ENCODE peak calls at places on chromosomes 6 and 20, in six cellular contexts. One of them, this sample, is unnamed.

GRCh38 chr6:4370066-4370465 is 234.7 kb upstream of the ECI2 start:
- DNase-seq in brain microvascular endothelial cell: peak; percentile 89
- DNase-seq in CD4-positive, alpha-beta T cell: no peak
- DNase-seq in naive thymus-derived CD4-positive, alpha-beta T cell: no peak
- DNase-seq in aorta: no peak
- DNase-seq in gastrocnemius medialis: no peak
- DNase-seq in this sample: no peak

GRCh38 chr6:89758830-89759229 is 60.8 kb downstream of the MDN1 start:
- DNase-seq in gastrocnemius medialis: no peak
- DNase-seq in aorta: no peak
- DNase-seq in CD4-positive, alpha-beta T cell: no peak
- DNase-seq in brain microvascular endothelial cell: no peak
- DNase-seq in naive thymus-derived CD4-positive, alpha-beta T cell: no peak
- DNase-seq in this sample: no peak

GRCh38 chr6:21323577-21323976 is 270.0 kb upstream of the SOX4 start:
- DNase-seq in CD4-positive, alpha-beta T cell: no peak
- DNase-seq in brain microvascular endothelial cell: no peak
- DNase-seq in aorta: no peak
- DNase-seq in gastrocnemius medialis: no peak
- DNase-seq in naive thymus-derived CD4-positive, alpha-beta T cell: no peak
- DNase-seq in this sample: no peak

GRCh38 chr20:53685070-53685595 is 91.5 kb upstream of the ZNF217 start:
- DNase-seq in aorta: no peak
- DNase-seq in gastrocnemius medialis: no peak
- DNase-seq in brain microvascular endothelial cell: no peak
- DNase-seq in naive thymus-derived CD4-positive, alpha-beta T cell: no peak
- DNase-seq in CD4-positive, alpha-beta T cell: no peak
- DNase-seq in this sample: no peak

GRCh38 chr6:159098636-159099106 is 53.9 kb upstream of the TAGAP start:
- DNase-seq in naive thymus-derived CD4-positive, alpha-beta T cell: peak; percentile 73
- DNase-seq in brain microvascular endothelial cell: no peak
- DNase-seq in CD4-positive, alpha-beta T cell: peak; percentile 52
- DNase-seq in gastrocnemius medialis: no peak
- DNase-seq in aorta: no peak
- DNase-seq in this sample: no peak

GRCh38 chr20:62026564-62026856 is 39.2 kb downstream of the TAF4 start:
- DNase-seq in brain microvascular endothelial cell: no peak
- DNase-seq in gastrocnemius medialis: no peak
- DNase-seq in naive thymus-derived CD4-positive, alpha-beta T cell: no peak
- DNase-seq in CD4-positive, alpha-beta T cell: no peak
- DNase-seq in aorta: no peak
- DNase-seq in this sample: no peak

GRCh38 chr6:14671261-14671681 is 553.7 kb downstream of the CD83 start:
- DNase-seq in brain microvascular endothelial cell: no peak
- DNase-seq in CD4-positive, alpha-beta T cell: no peak
- DNase-seq in naive thymus-derived CD4-positive, alpha-beta T cell: no peak
- DNase-seq in gastrocnemius medialis: no peak
- DNase-seq in aorta: no peak
- DNase-seq in this sample: peak; percentile 75

GRCh38 chr6:73734843-73735453 is 38.9 kb downstream of the CD109 start:
- DNase-seq in aorta: no peak
- DNase-seq in brain microvascular endothelial cell: no peak
- DNase-seq in naive thymus-derived CD4-positive, alpha-beta T cell: no peak
- DNase-seq in CD4-positive, alpha-beta T cell: no peak
- DNase-seq in gastrocnemius medialis: no peak
- DNase-seq in this sample: no peak

GRCh38 chr6:5095236-5095635 is 10.1 kb downstream of the PPP1R3G start:
- DNase-seq in aorta: no peak
- DNase-seq in naive thymus-derived CD4-positive, alpha-beta T cell: no peak
- DNase-seq in brain microvascular endothelial cell: peak; percentile 56
- DNase-seq in gastrocnemius medialis: no peak
- DNase-seq in CD4-positive, alpha-beta T cell: no peak
- DNase-seq in this sample: no peak

GRCh38 chr20:51331466-51331865 is 211.1 kb downstream of the NFATC2 start:
- DNase-seq in brain microvascular endothelial cell: peak; percentile 61
- DNase-seq in gastrocnemius medialis: no peak
- DNase-seq in aorta: no peak
- DNase-seq in naive thymus-derived CD4-positive, alpha-beta T cell: no peak
- DNase-seq in CD4-positive, alpha-beta T cell: no peak
- DNase-seq in this sample: no peak

GRCh38 chr6:155201461-155202226 is 62.2 kb upstream of the CLDN20 start:
- DNase-seq in CD4-positive, alpha-beta T cell: no peak
- DNase-seq in gastrocnemius medialis: no peak
- DNase-seq in brain microvascular endothelial cell: peak; percentile 56
- DNase-seq in naive thymus-derived CD4-positive, alpha-beta T cell: no peak
- DNase-seq in aorta: no peak
- DNase-seq in this sample: no peak

GRCh38 chr6:85127696-85128225 is 322.1 kb upstream of the NT5E start:
- DNase-seq in aorta: no peak
- DNase-seq in naive thymus-derived CD4-positive, alpha-beta T cell: no peak
- DNase-seq in CD4-positive, alpha-beta T cell: no peak
- DNase-seq in gastrocnemius medialis: no peak
- DNase-seq in brain microvascular endothelial cell: no peak
- DNase-seq in this sample: no peak

GRCh38 chr6:155252581-155252980 is 11.2 kb upstream of the CLDN20 start:
- DNase-seq in gastrocnemius medialis: no peak
- DNase-seq in aorta: no peak
- DNase-seq in naive thymus-derived CD4-positive, alpha-beta T cell: no peak
- DNase-seq in CD4-positive, alpha-beta T cell: no peak
- DNase-seq in brain microvascular endothelial cell: no peak
- DNase-seq in this sample: no peak

GRCh38 chr6:56695702-56696101 is 53.0 kb upstream of the DST start:
- DNase-seq in brain microvascular endothelial cell: no peak
- DNase-seq in aorta: no peak
- DNase-seq in gastrocnemius medialis: no peak
- DNase-seq in CD4-positive, alpha-beta T cell: no peak
- DNase-seq in naive thymus-derived CD4-positive, alpha-beta T cell: no peak
- DNase-seq in this sample: no peak

GRCh38 chr6:27672113-27672799 is 199.4 kb upstream of the ZNF184 start:
- DNase-seq in gastrocnemius medialis: no peak
- DNase-seq in CD4-positive, alpha-beta T cell: no peak
- DNase-seq in aorta: no peak
- DNase-seq in brain microvascular endothelial cell: peak; percentile 93
- DNase-seq in naive thymus-derived CD4-positive, alpha-beta T cell: no peak
- DNase-seq in this sample: no peak
- H3K27me3 ChIP-seq in gastrocnemius medialis: peaks cover 85% of the 10 kb centered on the region
- H3K27me3 ChIP-seq in CD4-positive, alpha-beta T cell: peaks cover 94% of the 10 kb centered on the region
- H3K27me3 ChIP-seq in aorta: peaks cover 1% of the 10 kb centered on the region
- H3K27me3 ChIP-seq in brain microvascular endothelial cell: no peaks in the 10 kb centered on the region
- H3K27me3 ChIP-seq in naive thymus-derived CD4-positive, alpha-beta T cell: peaks cover 29% of the 10 kb centered on the region
- H3K27me3 ChIP-seq in this sample: no peaks in the 10 kb centered on the region

DNA sequence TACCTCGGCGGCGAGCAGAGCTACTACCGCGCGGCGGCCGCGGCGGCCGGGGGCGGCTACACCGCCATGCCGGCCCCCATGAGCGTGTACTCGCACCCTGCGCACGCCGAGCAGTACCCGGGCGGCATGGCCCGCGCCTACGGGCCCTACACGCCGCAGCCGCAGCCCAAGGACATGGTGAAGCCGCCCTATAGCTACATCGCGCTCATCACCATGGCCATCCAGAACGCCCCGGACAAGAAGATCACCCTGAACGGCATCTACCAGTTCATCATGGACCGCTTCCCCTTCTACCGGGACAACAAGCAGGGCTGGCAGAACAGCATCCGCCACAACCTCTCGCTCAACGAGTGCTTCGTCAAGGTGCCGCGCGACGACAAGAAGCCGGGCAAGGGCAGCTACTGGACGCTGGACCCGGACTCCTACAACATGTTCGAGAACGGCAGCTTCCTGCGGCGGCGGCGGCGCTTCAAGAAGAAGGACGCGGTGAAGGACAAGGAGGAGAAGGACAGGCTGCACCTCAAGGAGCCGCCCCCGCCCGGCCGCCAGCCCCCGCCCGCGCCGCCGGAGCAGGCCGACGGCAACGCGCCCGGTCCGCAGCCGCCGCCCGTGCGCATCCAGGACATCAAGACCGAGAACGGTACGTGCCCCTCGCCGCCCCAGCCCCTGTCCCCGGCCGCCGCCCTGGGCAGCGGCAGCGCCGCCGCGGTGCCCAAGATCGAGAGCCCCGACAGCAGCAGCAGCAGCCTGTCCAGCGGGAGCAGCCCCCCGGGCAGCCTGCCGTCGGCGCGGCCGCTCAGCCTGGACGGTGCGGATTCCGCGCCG is 994 bp downstream of the FOXC1 start:
- DNase-seq in aorta: no peak
- DNase-seq in CD4-positive, alpha-beta T cell: no peak
- DNase-seq in gastrocnemius medialis: no peak
- DNase-seq in brain microvascular endothelial cell: no peak
- DNase-seq in naive thymus-derived CD4-positive, alpha-beta T cell: peak; percentile 20
- DNase-seq in this sample: no peak
- H3K27me3 ChIP-seq in aorta: no peaks in the 10 kb centered on the region
- H3K27me3 ChIP-seq in CD4-positive, alpha-beta T cell: peaks cover 79% of the 10 kb centered on the region
- H3K27me3 ChIP-seq in gastrocnemius medialis: peaks cover 79% of the 10 kb centered on the region
- H3K27me3 ChIP-seq in brain microvascular endothelial cell: peaks cover 36% of the 10 kb centered on the region
- H3K27me3 ChIP-seq in naive thymus-derived CD4-positive, alpha-beta T cell: peaks cover 20% of the 10 kb centered on the region
- H3K27me3 ChIP-seq in this sample: no peaks in the 10 kb centered on the region

GRCh38 chr6:100460650-100461204 is 4.0 kb downstream of the SIM1 start:
- DNase-seq in CD4-positive, alpha-beta T cell: no peak
- DNase-seq in aorta: no peak
- DNase-seq in naive thymus-derived CD4-positive, alpha-beta T cell: no peak
- DNase-seq in brain microvascular endothelial cell: no peak
- DNase-seq in gastrocnemius medialis: no peak
- DNase-seq in this sample: no peak
- H3K27me3 ChIP-seq in CD4-positive, alpha-beta T cell: peaks cover 98% of the 10 kb centered on the region
- H3K27me3 ChIP-seq in aorta: peaks cover 2% of the 10 kb centered on the region
- H3K27me3 ChIP-seq in naive thymus-derived CD4-positive, alpha-beta T cell: peaks cover 45% of the 10 kb centered on the region
- H3K27me3 ChIP-seq in brain microvascular endothelial cell: peaks cover 95% of the 10 kb centered on the region
- H3K27me3 ChIP-seq in gastrocnemius medialis: peaks cover 98% of the 10 kb centered on the region
- H3K27me3 ChIP-seq in this sample: peaks cover 10% of the 10 kb centered on the region

GRCh38 chr6:99344289-99344688 is 5.2 kb downstream of the FAXC start:
- DNase-seq in naive thymus-derived CD4-positive, alpha-beta T cell: no peak
- DNase-seq in brain microvascular endothelial cell: peak; percentile 16
- DNase-seq in gastrocnemius medialis: no peak
- DNase-seq in aorta: no peak
- DNase-seq in CD4-positive, alpha-beta T cell: no peak
- DNase-seq in this sample: no peak
- H3K27me3 ChIP-seq in naive thymus-derived CD4-positive, alpha-beta T cell: no peaks in the 10 kb centered on the region
- H3K27me3 ChIP-seq in brain microvascular endothelial cell: no peaks in the 10 kb centered on the region
- H3K27me3 ChIP-seq in gastrocnemius medialis: peaks cover 3% of the 10 kb centered on the region
- H3K27me3 ChIP-seq in aorta: no peaks in the 10 kb centered on the region
- H3K27me3 ChIP-seq in CD4-positive, alpha-beta T cell: peaks cover 28% of the 10 kb centered on the region
- H3K27me3 ChIP-seq in this sample: peaks cover 2% of the 10 kb centered on the region

GRCh38 chr6:10843554-10843953 is 5.2 kb upstream of the MAK start:
- DNase-seq in gastrocnemius medialis: no peak
- DNase-seq in brain microvascular endothelial cell: no peak
- DNase-seq in aorta: no peak
- DNase-seq in CD4-positive, alpha-beta T cell: no peak
- DNase-seq in naive thymus-derived CD4-positive, alpha-beta T cell: no peak
- DNase-seq in this sample: no peak
- H3K27me3 ChIP-seq in gastrocnemius medialis: no peaks in the 10 kb centered on the region
- H3K27me3 ChIP-seq in brain microvascular endothelial cell: no peaks in the 10 kb centered on the region
- H3K27me3 ChIP-seq in aorta: no peaks in the 10 kb centered on the region
- H3K27me3 ChIP-seq in CD4-positive, alpha-beta T cell: peaks cover 13% of the 10 kb centered on the region
- H3K27me3 ChIP-seq in naive thymus-derived CD4-positive, alpha-beta T cell: no peaks in the 10 kb centered on the region
- H3K27me3 ChIP-seq in this sample: no peaks in the 10 kb centered on the region

DNA sequence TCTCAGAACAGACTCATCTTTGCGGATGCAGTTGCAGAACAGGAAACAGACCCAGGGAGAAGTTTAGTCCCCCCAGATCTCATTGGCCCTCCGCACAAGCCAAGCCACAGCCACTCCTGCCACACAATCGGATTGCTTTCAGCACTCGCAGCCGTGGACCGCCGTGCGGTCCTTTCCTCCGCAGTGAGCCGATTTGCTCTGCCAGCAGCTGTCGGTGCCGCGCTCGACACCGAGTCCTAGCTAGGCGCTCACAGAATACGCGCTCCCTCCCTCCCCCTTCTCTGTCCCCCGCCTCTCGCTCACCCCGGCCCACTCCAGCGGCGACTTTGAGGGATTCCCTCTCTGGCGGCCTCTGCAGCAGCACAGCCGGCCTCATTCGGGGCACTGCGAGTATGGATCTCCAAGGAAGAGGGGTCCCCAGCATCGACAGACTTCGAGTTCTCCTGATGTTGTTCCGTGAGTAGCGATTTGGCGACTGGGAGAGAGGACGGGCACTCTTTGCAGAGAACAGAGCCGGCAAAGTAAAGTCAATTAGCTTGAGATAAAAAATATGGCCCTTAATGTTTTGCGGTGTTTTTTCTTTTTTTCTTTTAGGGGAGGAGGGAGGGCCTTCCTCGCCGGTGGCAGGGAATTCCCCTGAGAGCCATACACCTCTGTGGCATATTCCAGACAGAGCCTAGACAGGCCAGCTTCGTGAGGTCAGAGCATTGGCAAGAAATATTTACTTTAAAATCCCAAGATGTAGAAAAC is at the start of gene LAMP5:
- DNase-seq in CD4-positive, alpha-beta T cell: no peak
- DNase-seq in gastrocnemius medialis: no peak
- DNase-seq in brain microvascular endothelial cell: peak; percentile 29
- DNase-seq in naive thymus-derived CD4-positive, alpha-beta T cell: no peak
- DNase-seq in aorta: no peak
- DNase-seq in this sample: peak; percentile 48
- H3K27me3 ChIP-seq in CD4-positive, alpha-beta T cell: peaks cover 56% of the 10 kb centered on the region
- H3K27me3 ChIP-seq in gastrocnemius medialis: peaks cover 37% of the 10 kb centered on the region
- H3K27me3 ChIP-seq in brain microvascular endothelial cell: peaks cover 79% of the 10 kb centered on the region
- H3K27me3 ChIP-seq in naive thymus-derived CD4-positive, alpha-beta T cell: no peaks in the 10 kb centered on the region
- H3K27me3 ChIP-seq in aorta: no peaks in the 10 kb centered on the region
- H3K27me3 ChIP-seq in this sample: peaks cover 4% of the 10 kb centered on the region

GRCh38 chr6:140048202-140048790 is 673.8 kb upstream of the CITED2 start:
- DNase-seq in naive thymus-derived CD4-positive, alpha-beta T cell: no peak
- DNase-seq in CD4-positive, alpha-beta T cell: no peak
- DNase-seq in gastrocnemius medialis: no peak
- DNase-seq in aorta: no peak
- DNase-seq in brain microvascular endothelial cell: no peak
- DNase-seq in this sample: no peak
- H3K27me3 ChIP-seq in naive thymus-derived CD4-positive, alpha-beta T cell: no peaks in the 10 kb centered on the region
- H3K27me3 ChIP-seq in CD4-positive, alpha-beta T cell: no peaks in the 10 kb centered on the region
- H3K27me3 ChIP-seq in gastrocnemius medialis: no peaks in the 10 kb centered on the region
- H3K27me3 ChIP-seq in aorta: no peaks in the 10 kb centered on the region
- H3K27me3 ChIP-seq in brain microvascular endothelial cell: no peaks in the 10 kb centered on the region
- H3K27me3 ChIP-seq in this sample: no peaks in the 10 kb centered on the region